ENCODE peak calls at places on chromosome 2, in ten cellular contexts. R is A549, S is gastrocnemius medialis, G is right lobe of liver, I is vagina, Z is heart left ventricle, B is ovary, F is stomach, Q is IMR-90, A is uterus. K is an unnamed sample. For H3K4me1, the result is how much of the 10 kb centered on the place peaks cover.

GRCh38 chr2:121018136-121019057 is 266.6 kb downstream of the TFCP2L1 start:
- DNase-seq in Q (peak), A (peak), S (no peak), B (peak), G (no peak), F (no peak), R (no peak), Z (peak), I (no peak), K (peak)

GRCh38 chr2:24883946-24884345 is 36.1 kb downstream of the ADCY3 start:
- DNase-seq in S (no peak), A (peak), G (no peak), Z (no peak), I (no peak), R (no peak), F (no peak), B (no peak), Q (peak), K (peak)

GRCh38 chr2:160076935-160077334 is 14.5 kb upstream of the PLA2R1 start:
- DNase-seq in S (no peak), I (no peak), R (no peak), B (no peak), A (no peak), F (no peak), G (no peak), Z (no peak), Q (no peak), K (no peak)

GRCh38 chr2:188734688-188735087 is 239.5 kb upstream of the COL3A1 start:
- DNase-seq in I (no peak), G (no peak), Q (peak), B (no peak), Z (no peak), S (no peak), A (no peak), R (no peak), F (no peak), K (no peak)

GRCh38 chr2:150811259-150811912 is 323.9 kb upstream of the RND3 start:
- DNase-seq in A (no peak), F (no peak), B (no peak), I (no peak), Z (no peak), S (peak), R (no peak), G (no peak), Q (peak), K (no peak)

GRCh38 chr2:181743723-181744031 is 63.4 kb upstream of the NEUROD1 start:
- DNase-seq in F (no peak), B (no peak), R (no peak), I (no peak), A (no peak), Z (no peak), S (no peak), Q (no peak), G (no peak), K (no peak)

GRCh38 chr2:237090906-237091305 is 5.2 kb downstream of the COPS8 start:
- DNase-seq in S (no peak), R (no peak), Q (peak), G (no peak), I (no peak), A (peak), B (no peak), F (no peak), Z (no peak), K (no peak)

GRCh38 chr2:177568893-177569292 is 176.3 kb downstream of the AGPS start:
- DNase-seq in R (no peak), S (no peak), Q (no peak), Z (no peak), A (no peak), G (no peak), I (no peak), B (no peak), F (no peak), K (no peak)

GRCh38 chr2:239826376-239826775 is 198.8 kb downstream of the NDUFA10 start:
- DNase-seq in F (peak), I (no peak), Q (no peak), R (no peak), B (no peak), G (no peak), A (peak), Z (no peak), S (no peak), K (no peak)

GRCh38 chr2:166092889-166093288 is 34.9 kb downstream of the SCN1A start:
- DNase-seq in Z (no peak), I (no peak), F (no peak), S (no peak), G (no peak), R (no peak), A (no peak), B (no peak), Q (peak), K (no peak)

DNA sequence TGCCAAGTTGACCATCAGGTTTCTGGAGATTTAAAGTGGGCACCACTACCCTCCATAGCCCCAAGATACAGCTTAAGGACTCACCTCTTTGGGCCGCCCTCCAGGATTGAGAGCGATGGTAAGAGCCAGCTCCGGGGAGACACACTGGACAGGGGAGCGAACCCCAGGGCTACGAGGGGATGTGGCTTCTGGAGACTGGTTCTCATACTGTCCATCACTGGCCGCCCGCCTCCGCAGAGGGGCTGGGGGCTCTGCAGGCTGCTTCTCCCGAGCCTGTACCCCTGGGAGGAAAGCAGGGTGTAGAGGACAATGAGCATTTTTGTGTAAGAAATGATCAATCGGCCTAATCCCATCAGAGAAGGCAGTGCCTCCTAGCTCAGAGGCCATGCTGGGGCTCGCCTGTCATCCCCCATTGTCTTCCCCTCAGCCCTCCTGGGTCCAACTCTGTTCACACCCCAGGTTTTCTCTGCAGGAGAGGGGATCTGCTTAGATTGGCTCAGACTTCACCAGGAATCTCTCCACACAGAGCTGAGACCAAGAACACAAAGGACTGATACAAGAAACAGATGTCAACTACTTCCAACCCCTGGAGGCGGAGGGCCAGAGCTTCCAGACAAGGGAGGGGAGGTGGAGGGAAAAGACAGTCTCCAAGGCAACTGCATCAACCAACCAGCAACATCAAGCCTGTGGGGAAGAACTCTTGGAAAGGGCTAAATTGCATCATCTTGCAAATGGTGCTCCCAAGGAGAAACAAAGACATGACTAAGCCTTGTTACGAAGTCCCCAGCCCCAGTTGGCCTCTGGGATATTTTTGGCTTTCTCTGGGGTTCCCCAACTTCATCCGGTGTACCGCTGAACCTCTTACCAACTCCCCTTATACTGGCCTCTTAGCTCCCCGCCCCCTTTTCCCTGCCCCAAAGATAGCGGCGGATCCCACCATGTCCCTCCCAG is 166.6 kb downstream of the TNS1 start:
- DNase-seq in Q (peak), Z (peak), I (peak), S (peak), R (no peak), B (no peak), G (no peak), A (peak), F (no peak), K (no peak)
- H3K27ac ChIP-seq in Q (peak), Z (peak), I (peak), S (peak), R (no peak), B (peak), G (no peak), A (peak), F (peak), K (peak)

DNA sequence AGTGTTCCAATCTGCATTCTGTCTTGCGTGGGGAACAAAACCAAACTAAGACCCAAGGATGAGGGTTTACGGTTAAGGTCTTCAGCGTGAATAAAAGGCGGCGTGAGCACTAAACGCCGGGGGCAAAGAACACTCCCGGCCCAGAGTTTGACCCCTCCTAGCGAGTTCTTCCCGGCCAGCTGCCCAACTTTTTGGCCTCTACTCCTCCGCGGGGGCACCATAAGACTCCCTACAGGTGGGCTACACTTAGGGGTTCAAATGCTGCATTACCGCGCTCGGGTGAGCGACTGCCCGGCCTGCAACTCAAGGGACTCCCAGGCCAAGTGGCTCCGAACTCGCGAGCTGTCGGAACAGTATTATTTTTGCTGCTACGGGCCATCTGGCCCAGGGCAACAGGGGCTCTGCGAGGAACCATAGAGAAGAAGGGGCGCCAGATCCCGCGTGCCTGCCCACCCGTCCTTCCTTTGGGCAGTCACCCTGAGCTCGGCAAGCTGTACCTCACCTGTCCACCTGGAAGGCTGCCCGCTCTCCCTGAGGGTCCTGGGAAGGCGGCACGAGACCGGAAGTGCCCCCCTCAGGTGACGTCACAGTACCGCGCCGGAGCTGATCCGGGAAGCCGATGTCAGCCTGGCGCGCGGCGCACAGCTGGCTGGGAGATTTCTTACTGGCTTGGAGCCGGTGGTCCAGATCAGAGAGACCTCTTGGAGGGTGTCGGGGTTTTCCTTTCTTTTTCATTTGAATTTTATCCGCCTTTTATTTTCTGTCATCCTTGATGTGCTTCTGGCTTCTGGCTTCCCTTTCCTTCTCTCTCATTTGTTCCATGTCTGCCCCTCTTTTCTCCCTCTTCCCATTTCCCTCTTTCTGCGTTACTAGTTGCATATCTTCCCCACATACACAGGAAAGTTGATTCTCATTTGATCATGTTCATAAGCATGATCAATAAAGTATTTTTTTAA is at the start of gene LDAH:
- DNase-seq in R (peak), Q (peak), I (peak), B (peak), G (peak), Z (peak), A (peak), F (peak), S (peak), K (peak)
- TF ChIP-seq POLR2A in R (peak), Q (peak), I (peak), B (peak), G (peak), Z (no peak), A (no peak), F (no peak), S (peak), K (no peak)

DNA sequence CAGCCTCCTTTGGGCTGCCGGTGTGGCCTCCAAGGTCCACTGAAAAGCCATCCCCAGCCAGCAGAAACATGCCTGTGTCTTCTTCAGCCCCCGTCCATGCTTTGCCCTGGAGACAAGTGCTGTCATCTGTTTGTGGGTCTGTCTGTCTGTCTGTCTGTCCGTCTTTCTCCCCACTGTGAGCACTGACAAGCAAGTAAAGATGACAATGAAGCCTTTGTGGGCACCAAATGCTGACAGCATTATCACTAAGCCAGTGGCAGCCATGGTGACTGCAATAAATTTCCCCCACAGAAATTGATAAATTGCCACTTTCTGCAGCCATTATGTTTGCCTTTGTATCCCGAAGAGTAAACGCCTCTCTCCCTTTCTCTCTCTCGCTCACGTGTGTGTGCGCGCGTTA is 6.6 kb downstream of the STEAP3 start:
- DNase-seq in F (no peak), S (no peak), B (no peak), Q (no peak), R (no peak), A (no peak), G (no peak), Z (no peak), I (no peak), K (no peak)
- H3K4me1 ChIP-seq in F (under half), S (half or more), B (under half), Q (under half), R (under half), A (under half), G (under half), Z (under half), I (under half), K (under half)

GRCh38 chr2:167336213-167336612 is 447.9 kb downstream of the XIRP2 start:
- DNase-seq in B (no peak), F (no peak), Z (no peak), Q (no peak), G (no peak), S (no peak), I (no peak), A (no peak), R (no peak), K (no peak)
- H3K27ac ChIP-seq in B (no peak), F (no peak), Z (no peak), Q (no peak), G (no peak), S (no peak), I (no peak), A (no peak), R (no peak), K (no peak)

GRCh38 chr2:118310016-118310877 is 222.0 kb downstream of the INSIG2 start:
- DNase-seq in Q (peak), S (no peak), B (peak), R (no peak), F (no peak), A (no peak), Z (peak), I (no peak), G (no peak), K (no peak)
- TF ChIP-seq POLR2A in Q (no peak), S (peak), B (no peak), R (no peak), F (no peak), A (no peak), Z (no peak), I (no peak), G (no peak), K (no peak)

GRCh38 chr2:47038656-47039501 is 116.2 kb downstream of the STPG4 start:
- DNase-seq in A (no peak), B (no peak), Z (no peak), Q (no peak), I (no peak), R (no peak), F (no peak), S (no peak), G (no peak), K (no peak)
- H3K4me1 ChIP-seq in A (under half), B (under half), Z (under half), Q (under half), I (half or more), R (half or more), F (under half), S (half or more), G (under half), K (half or more)

K was measured in adrenal gland.